ENCODE peak calls at places on chromosomes 3 and 15, in seven cellular contexts. I is mesendoderm, W is IMR-90, P is mesenchymal stem cell, X is H9, S is H1, F is trophoblast cell. G is an unnamed sample.

GRCh38 chr3:184011937-184012889 is 5.5 kb downstream of the ABCC5 start:
- DNase-seq in I (no peak), W (peak; percentile 17), P (no peak), X (no peak), S (no peak), F (no peak), G (no peak)

GRCh38 chr15:76340802-76341365 is 4.3 kb downstream of the ISL2 start:
- DNase-seq in I (peak; percentile 75), W (no peak), P (no peak), X (peak; percentile 40), S (no peak), F (peak; percentile 42), G (no peak)

GRCh38 chr3:133935843-133936825 is 40.5 kb upstream of the RAB6B start:
- DNase-seq in I (no peak), W (no peak), P (no peak), X (peak; percentile 13), S (no peak), F (no peak), G (no peak)

GRCh38 chr3:153624310-153625030 is 462.4 kb downstream of the RAP2B start:
- DNase-seq in I (no peak), W (no peak), P (no peak), X (no peak), S (no peak), F (no peak), G (no peak)

GRCh38 chr15:74958320-74958907 is 1.8 kb upstream of the RPP25 start:
- DNase-seq in I (peak; percentile 83), W (no peak), P (peak; percentile 69), X (peak; percentile 69), S (no peak), F (peak; percentile 70), G (no peak)

GRCh38 chr3:138833908-138834358 is 795 bp downstream of the PIK3CB start:
- DNase-seq in I (peak; percentile 38), W (peak; percentile 24), P (no peak), X (no peak), S (no peak), F (peak; percentile 53), G (no peak)

GRCh38 chr3:171788546-171789351 is 21.5 kb downstream of the PLD1 start:
- DNase-seq in I (peak; percentile 31), W (peak; percentile 94), P (peak; percentile 89), X (no peak), S (no peak), F (no peak), G (no peak)

GRCh38 chr3:12810013-12810780 is 13.7 kb downstream of the CAND2 start:
- DNase-seq in I (peak; percentile 95), W (peak; percentile 81), P (peak; percentile 91), X (peak; percentile 97), S (peak; percentile 90), F (peak; percentile 85), G (peak; percentile 96)

GRCh38 chr3:53890726-53891499 is 746 bp downstream of the SELENOK start:
- DNase-seq in I (peak; percentile 82), W (peak; percentile 42), P (peak; percentile 65), X (no peak), S (no peak), F (peak; percentile 70), G (no peak)

GRCh38 chr3:146865175-146865755 is 260.1 kb upstream of the PLSCR5 start:
- DNase-seq in I (peak; percentile 46), W (no peak), P (no peak), X (no peak), S (no peak), F (no peak), G (no peak)

GRCh38 chr15:42890161-42890913 is 30.2 kb downstream of the TTBK2 start:
- DNase-seq in I (peak; percentile 97), W (peak; percentile 88), P (peak; percentile 30), X (no peak), S (peak; percentile 15), F (peak; percentile 96), G (no peak)

GRCh38 chr3:148958681-148959080 is 32.7 kb upstream of the GYG1 start:
- DNase-seq in I (no peak), W (no peak), P (peak; percentile 21), X (no peak), S (no peak), F (no peak), G (no peak)

GRCh38 chr3:50423543-50423942 is 64.2 kb upstream of the TMEM115 start:
- DNase-seq in I (no peak), W (no peak), P (no peak), X (no peak), S (no peak), F (no peak), G (no peak)

GRCh38 chr3:42728056-42728455 is 25.5 kb upstream of the HHATL start:
- DNase-seq in I (no peak), W (no peak), P (no peak), X (peak; percentile 20), S (no peak), F (no peak), G (no peak)

GRCh38 chr3:21718161-21718765 is 32.7 kb downstream of the ZNF385D start:
- DNase-seq in I (peak; percentile 55), W (peak; percentile 96), P (peak; percentile 23), X (no peak), S (no peak), F (peak; percentile 85), G (no peak)

GRCh38 chr3:195095704-195096036 is 175.3 kb downstream of the XXYLT1 start:
- DNase-seq in I (no peak), W (peak; percentile 52), P (no peak), X (no peak), S (no peak), F (no peak), G (no peak)

GRCh38 chr15:90266061-90266431 is 574 bp downstream of the NGRN start:
- DNase-seq in I (peak; percentile 82), W (peak; percentile 4), P (no peak), X (no peak), S (no peak), F (peak; percentile 53), G (no peak)

GRCh38 chr3:194135806-194136518 is at the start of gene HES1:
- DNase-seq in I (peak; percentile 99), W (peak; percentile 97), P (peak; percentile 99), X (peak; percentile 97), S (peak; percentile 91), F (peak; percentile 97), G (peak; percentile 96)

GRCh38 chr3:41327718-41328117 is 128.4 kb downstream of the CTNNB1 start:
- DNase-seq in I (no peak), W (peak; percentile 26), P (peak; percentile 54), X (no peak), S (no peak), F (peak; percentile 76), G (no peak)

GRCh38 chr3:128273116-128273840 is 120.0 kb downstream of the EEFSEC start:
- DNase-seq in I (peak; percentile 33), W (no peak), P (no peak), X (peak; percentile 32), S (no peak), F (peak; percentile 38), G (no peak)

GRCh38 chr15:34951993-34952392 is 17.5 kb downstream of the AQR start:
- DNase-seq in I (no peak), W (no peak), P (peak; percentile 15), X (no peak), S (no peak), F (no peak), G (no peak)

GRCh38 chr15:101562428-101563059 is 73.0 kb upstream of the PCSK6 start:
- DNase-seq in I (no peak), W (no peak), P (no peak), X (no peak), S (no peak), F (no peak), G (no peak)

GRCh38 chr3:118817748-118818165 is 216.9 kb downstream of the IGSF11 start:
- DNase-seq in I (peak; percentile 79), W (peak; percentile 57), P (peak; percentile 57), X (peak; percentile 60), S (no peak), F (peak; percentile 80), G (peak; percentile 53)

GRCh38 chr15:99129644-99130043 is 24.8 kb downstream of the SYNM start:
- DNase-seq in I (no peak), W (no peak), P (no peak), X (no peak), S (no peak), F (no peak), G (no peak)
- H3K4me1 ChIP-seq in I (peaks cover 1% of the 10 kb centered on the region), W (peaks cover 4% of the 10 kb centered on the region), P (peaks cover 29% of the 10 kb centered on the region), X (no peaks in the 10 kb centered on the region), S (no peaks in the 10 kb centered on the region), F (peaks cover 23% of the 10 kb centered on the region), G (peaks cover 18% of the 10 kb centered on the region)

GRCh38 chr15:63126726-63127125 is 5.1 kb downstream of the LACTB start:
- DNase-seq in I (no peak), W (no peak), P (no peak), X (no peak), S (no peak), F (no peak), G (no peak)
- H3K18ac ChIP-seq in I (no peak overlapping the region), W (peak overlapping the region; percentile 5), P (no peak overlapping the region), X (no peak overlapping the region), S (no peak overlapping the region), F (no peak overlapping the region), G (no peak overlapping the region)

GRCh38 chr15:64845826-64846225 is 4.1 kb downstream of the PLEKHO2 start:
- DNase-seq in I (no peak), W (no peak), P (no peak), X (peak; percentile 26), S (no peak), F (no peak), G (no peak)

GRCh38 chr15:64847016-64847415 is 5.3 kb downstream of the PLEKHO2 start:
- DNase-seq in I (no peak), W (no peak), P (no peak), X (peak; percentile 16), S (no peak), F (no peak), G (no peak)

GRCh38 chr15:64846246-64846645 is 4.5 kb downstream of the PLEKHO2 start:
- DNase-seq in I (no peak), W (no peak), P (no peak), X (no peak), S (no peak), F (no peak), G (no peak)

GRCh38 chr15:64847876-64848716 is 6.4 kb downstream of the PLEKHO2 start:
- DNase-seq in I (no peak), W (peak; percentile 34), P (no peak), X (no peak), S (no peak), F (no peak), G (no peak)

GRCh38 chr15:64847448-64847847 is 5.7 kb downstream of the PLEKHO2 start:
- DNase-seq in I (no peak), W (no peak), P (no peak), X (peak; percentile 20), S (no peak), F (no peak), G (no peak)
- H3K4me1 ChIP-seq in I (peaks cover 29% of the 10 kb centered on the region), W (peaks cover 43% of the 10 kb centered on the region), P (peaks cover 41% of the 10 kb centered on the region), X (peaks cover 7% of the 10 kb centered on the region), S (peaks cover 31% of the 10 kb centered on the region), F (peaks cover 38% of the 10 kb centered on the region), G (peaks cover 26% of the 10 kb centered on the region)

DNA sequence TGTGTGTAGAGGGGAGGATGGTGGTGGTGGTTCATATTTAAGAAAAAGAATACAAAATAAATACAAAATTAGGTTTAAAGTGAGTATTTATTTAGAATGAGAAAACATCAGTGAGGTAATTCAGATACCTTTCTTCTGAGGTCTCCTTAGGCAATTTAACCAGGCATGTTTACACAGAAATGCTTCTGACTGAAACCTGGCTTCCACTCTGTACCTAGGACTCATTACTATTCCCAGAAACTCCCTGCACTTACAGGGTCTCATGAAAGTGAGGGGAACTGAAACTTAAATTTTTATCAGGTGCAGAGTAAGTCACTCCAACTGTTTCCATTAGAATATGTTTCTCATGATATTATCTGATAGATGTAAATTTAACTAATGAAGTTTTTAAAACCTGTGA is 10.3 kb upstream of the DIPK2A start:
- DNase-seq in I (no peak), W (no peak), P (no peak), X (no peak), S (no peak), F (no peak), G (no peak)
- H3K18ac ChIP-seq in I (no peak overlapping the region), W (no peak overlapping the region), P (no peak overlapping the region), X (no peak overlapping the region), S (no peak overlapping the region), F (no peak overlapping the region), G (no peak overlapping the region)

G was measured in neuronal stem cell.